ENCODE peak calls at places on chromosome 13, in ten cellular contexts. C is cardiac muscle cell, U is Peyer's patch, V is lower lobe of right lung, Y is aorta, Q is transverse colon, N is astrocyte, E is DND-41, M is A673, W is GM23248. Z is an unnamed sample. For H3K4me1, the result is how much of the 10 kb centered on the place peaks cover.

GRCh38 chr13:65378943-65379519 is 1851.1 kb downstream of the PCDH9 start:
- DNase-seq in U (no peak), V (no peak), M (peak), E (no peak), C (no peak), N (peak), Q (no peak), W (no peak), Y (no peak), Z (no peak)

GRCh38 chr13:110519506-110519905 is 42.0 kb downstream of the RAB20 start:
- DNase-seq in U (no peak), C (no peak), Q (no peak), W (no peak), M (no peak), Y (no peak), V (no peak), E (no peak), N (no peak), Z (no peak)

GRCh38 chr13:51729853-51730553 is 74.0 kb downstream of the DHRS12 start:
- DNase-seq in Q (peak), C (no peak), Y (peak), W (peak), M (peak), U (no peak), V (no peak), N (peak), E (no peak), Z (no peak)

GRCh38 chr13:85080726-85081125 is 718.5 kb downstream of the SLITRK6 start:
- DNase-seq in V (no peak), M (no peak), C (no peak), U (no peak), W (no peak), Y (no peak), N (no peak), E (no peak), Q (no peak), Z (no peak)

GRCh38 chr13:90675129-90675528 is 672.4 kb upstream of the MIR17HG start:
- DNase-seq in Q (no peak), U (no peak), W (no peak), Y (no peak), M (no peak), C (peak), N (peak), E (no peak), V (no peak), Z (no peak)

GRCh38 chr13:30676672-30677071 is 58.7 kb upstream of the ALOX5AP start:
- DNase-seq in V (no peak), M (peak), E (no peak), W (peak), Y (no peak), U (no peak), N (no peak), Q (no peak), C (peak), Z (no peak)

GRCh38 chr13:23696610-23697009 is 126.4 kb downstream of the TNFRSF19 start:
- DNase-seq in Q (no peak), Y (no peak), E (no peak), W (no peak), V (no peak), N (no peak), C (no peak), U (no peak), M (no peak), Z (no peak)

GRCh38 chr13:48595330-48596127 is 58.2 kb upstream of the CYSLTR2 start:
- DNase-seq in Q (peak), V (no peak), Y (no peak), C (peak), U (peak), E (peak), W (peak), M (peak), N (peak), Z (peak)

GRCh38 chr13:41054919-41055619 is 6.2 kb upstream of the WBP4 start:
- DNase-seq in V (no peak), M (peak), E (no peak), W (peak), U (no peak), N (no peak), Q (no peak), C (no peak), Y (no peak), Z (peak)

GRCh38 chr13:75705395-75705794 is 69.3 kb downstream of the LMO7 start:
- DNase-seq in Y (no peak), N (peak), M (no peak), W (peak), C (no peak), U (no peak), Q (no peak), V (no peak), E (no peak), Z (no peak)
- H3K4me3 ChIP-seq in Y (no peak), N (no peak), M (no peak), W (peak), C (no peak), U (no peak), Q (no peak), V (no peak), E (no peak), Z (no peak)

GRCh38 chr13:33119886-33120543 is 103.8 kb downstream of the KL start:
- DNase-seq in C (no peak), N (peak), M (no peak), W (peak), E (no peak), Y (no peak), U (no peak), Q (no peak), V (no peak), Z (no peak)
- H3K4me1 ChIP-seq in C (under half), N (under half), M (under half), W (under half), E (under half), Y (under half), U (under half), Q (under half), V (under half), Z (under half)

GRCh38 chr13:109160887-109161669 is 531.7 kb downstream of the MYO16 start:
- DNase-seq in Q (no peak), W (no peak), E (no peak), C (no peak), M (no peak), N (no peak), Y (no peak), V (no peak), U (no peak), Z (no peak)

GRCh38 chr13:109159650-109160309 is 530.4 kb downstream of the MYO16 start:
- DNase-seq in N (no peak), Q (no peak), C (no peak), M (no peak), U (no peak), V (no peak), Y (no peak), E (no peak), W (no peak), Z (no peak)

GRCh38 chr13:109160357-109160756 is 530.9 kb downstream of the MYO16 start:
- DNase-seq in M (no peak), Y (no peak), Q (no peak), V (no peak), N (no peak), U (no peak), C (no peak), E (no peak), W (no peak), Z (no peak)

GRCh38 chr13:109163052-109163413 is 533.6 kb downstream of the MYO16 start:
- DNase-seq in M (no peak), Y (no peak), Q (no peak), E (no peak), V (no peak), U (no peak), W (peak), C (peak), N (no peak), Z (no peak)

GRCh38 chr13:109162248-109163051 is 533.0 kb downstream of the MYO16 start:
- DNase-seq in W (no peak), Y (no peak), V (no peak), M (no peak), C (no peak), N (no peak), E (peak), U (peak), Q (peak), Z (peak)
- H3K27ac ChIP-seq in W (no peak), Y (no peak), V (no peak), M (no peak), C (no peak), N (no peak), E (no peak), U (no peak), Q (no peak), Z (no peak)

GRCh38 chr13:24746618-24747247 is 17.2 kb upstream of the RNF17 start:
- DNase-seq in N (no peak), C (peak), U (no peak), W (peak), V (no peak), Y (no peak), Q (no peak), E (no peak), M (peak), Z (no peak)
- H3K4me3 ChIP-seq in N (peak), C (peak), U (peak), W (peak), V (peak), Y (no peak), Q (peak), E (no peak), M (peak), Z (no peak)